ENCODE peak calls at places on chromosomes 5 and 9, in eight cellular contexts. W is stomach; S is CD4-positive, CD25-positive, alpha-beta regulatory T cell; L is psoas muscle; G is naive thymus-derived CD4-positive, alpha-beta T cell; T is GM06990; P is tibial artery; B is fibroblast of lung. U is an unnamed sample. For H3K36me3, the result is how much of the 10 kb centered on the place peaks cover.

GRCh38 chr5:66596791-66597757 is 881 bp downstream of the MAST4 start:
- DNase-seq in W (peak), S (no peak), L (peak), G (no peak), T (peak), P (no peak), B (peak), U (peak)

GRCh38 chr5:143019614-143020515 is 249.7 kb downstream of the ARHGAP26 start:
- DNase-seq in W (no peak), S (peak), L (no peak), G (no peak), T (peak), P (no peak), B (no peak), U (no peak)

GRCh38 chr5:143154495-143155375 is 248.8 kb downstream of the NR3C1 start:
- DNase-seq in W (no peak), S (no peak), L (no peak), G (no peak), T (no peak), P (no peak), B (peak), U (no peak)

GRCh38 chr9:64773491-64773931 is 511.5 kb downstream of the FOXD4L5 start:
- DNase-seq in W (peak), S (no peak), L (no peak), G (no peak), T (peak), P (no peak), B (peak), U (peak)

GRCh38 chr9:120892177-120892747 is 15.3 kb upstream of the PHF19 start:
- DNase-seq in W (no peak), S (peak), L (no peak), G (no peak), T (peak), P (no peak), B (no peak), U (no peak)

GRCh38 chr5:40171971-40172370 is 507.7 kb upstream of the PTGER4 start:
- DNase-seq in W (no peak), S (no peak), L (no peak), G (no peak), T (no peak), P (no peak), B (peak), U (no peak)

GRCh38 chr9:117678882-117679281 is 25.3 kb upstream of the TLR4 start:
- DNase-seq in W (no peak), S (no peak), L (no peak), G (no peak), T (no peak), P (no peak), B (peak), U (no peak)

GRCh38 chr9:104301770-104302169 is 202.3 kb upstream of the OR13F1 start:
- DNase-seq in W (no peak), S (no peak), L (no peak), G (no peak), T (no peak), P (no peak), B (no peak), U (no peak)

GRCh38 chr9:129962889-129963703 is 79.9 kb downstream of the FNBP1 start:
- DNase-seq in W (peak), S (peak), L (no peak), G (peak), T (peak), P (peak), B (peak), U (peak)

GRCh38 chr5:14305045-14305444 is 161.9 kb downstream of the TRIO start:
- DNase-seq in W (no peak), S (no peak), L (no peak), G (no peak), T (no peak), P (no peak), B (peak), U (peak)

GRCh38 chr9:19456996-19457693 is 48.3 kb downstream of the ACER2 start:
- DNase-seq in W (peak), S (peak), L (peak), G (peak), T (peak), P (peak), B (peak), U (peak)

GRCh38 chr5:68376931-68377330 is 161.4 kb downstream of the PIK3R1 start:
- DNase-seq in W (no peak), S (no peak), L (no peak), G (no peak), T (no peak), P (no peak), B (no peak), U (no peak)

GRCh38 chr5:176155882-176156497 is 82.2 kb upstream of the SIMC1 start:
- DNase-seq in W (no peak), S (no peak), L (no peak), G (no peak), T (no peak), P (no peak), B (no peak), U (no peak)

GRCh38 chr9:69785757-69786156 is 25.9 kb upstream of the PTAR1 start:
- DNase-seq in W (no peak), S (no peak), L (no peak), G (no peak), T (no peak), P (no peak), B (peak), U (no peak)

GRCh38 chr5:127196042-127196441 is 94.6 kb upstream of the MEGF10 start:
- DNase-seq in W (no peak), S (no peak), L (no peak), G (no peak), T (no peak), P (no peak), B (no peak), U (no peak)

GRCh38 chr9:106936680-106937079 is 73.7 kb downstream of the ZNF462 start:
- DNase-seq in W (no peak), S (no peak), L (no peak), G (no peak), T (no peak), P (no peak), B (no peak), U (no peak)
- H3K36me3 ChIP-seq in W (under half), S (under half), L (half or more), G (under half), T (under half), P (half or more), B (under half), U (half or more)

GRCh38 chr9:122900791-122901190 is 4.4 kb downstream of the RC3H2 start:
- DNase-seq in W (no peak), S (peak), L (no peak), G (no peak), T (no peak), P (no peak), B (peak), U (no peak)
- H3K4me3 ChIP-seq in W (peak), S (peak), L (peak), G (no peak), T (peak), P (no peak), B (peak), U (no peak)

DNA sequence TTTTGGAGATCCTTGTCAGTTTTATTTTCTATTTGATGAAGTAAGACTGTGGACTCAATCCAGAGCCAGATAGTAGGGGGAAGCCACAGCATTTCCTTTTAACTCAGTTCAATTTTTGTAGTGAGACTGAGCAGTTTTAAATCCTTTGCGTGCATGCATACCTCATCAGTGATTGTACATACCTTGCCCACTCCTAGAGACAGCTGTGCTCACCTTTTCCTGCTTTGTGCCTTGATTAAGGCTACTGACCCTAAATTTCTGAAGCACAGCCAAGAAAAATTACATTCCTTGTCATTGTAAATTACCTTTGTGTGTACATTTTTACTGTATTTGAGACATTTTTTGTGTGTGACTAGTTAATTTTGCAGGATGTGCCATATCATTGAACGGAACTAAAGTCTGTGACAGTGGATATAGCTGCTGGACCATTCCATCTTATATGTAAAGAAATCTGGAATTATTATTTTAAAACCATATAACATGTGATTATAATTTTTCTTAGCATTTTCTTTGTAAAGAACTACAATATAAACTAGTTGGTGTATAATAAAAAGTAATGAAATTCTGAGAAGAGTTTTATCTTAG is 17.8 kb downstream of the DIMT1 start:
- DNase-seq in W (no peak), S (no peak), L (no peak), G (no peak), T (no peak), P (no peak), B (peak), U (no peak)
- H3K36me3 ChIP-seq in W (half or more), S (half or more), L (half or more), G (half or more), T (under half), P (half or more), B (under half), U (half or more)

DNA sequence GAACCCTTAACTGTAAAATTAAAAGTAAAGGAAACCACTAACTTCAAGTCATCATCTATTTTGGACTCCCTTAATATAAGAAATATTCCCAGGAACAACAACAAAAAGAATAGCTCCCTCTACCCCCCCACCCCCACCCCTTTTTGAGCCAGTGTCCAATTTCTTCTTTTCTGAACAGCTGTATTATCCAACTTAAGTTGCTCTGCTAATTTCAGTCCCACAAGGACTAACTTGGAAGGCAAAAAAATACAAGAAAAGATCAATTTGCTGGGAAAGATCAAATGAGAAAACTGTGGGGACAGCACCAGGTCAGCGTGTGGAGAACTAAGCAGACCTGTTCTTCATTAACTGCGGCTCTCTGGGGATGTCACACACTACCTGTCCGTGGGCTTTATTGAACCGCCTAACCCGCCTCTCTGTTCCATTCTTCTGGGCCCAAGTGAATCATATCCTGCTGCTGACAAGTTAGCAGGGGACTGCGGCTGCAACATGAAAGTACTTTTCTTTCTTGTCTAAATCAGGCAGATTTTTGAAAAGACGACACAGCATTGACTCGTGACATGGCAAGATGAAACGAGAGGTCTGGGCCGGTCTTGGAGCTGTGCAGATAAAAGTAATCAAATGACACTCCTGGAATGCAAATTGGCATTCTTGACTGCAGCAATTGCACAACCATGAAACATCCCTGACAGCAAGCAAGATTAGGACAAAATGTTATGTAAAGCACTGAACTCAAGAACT is 2.7 kb downstream of the BNC2 start:
- DNase-seq in W (no peak), S (no peak), L (peak), G (no peak), T (no peak), P (peak), B (peak), U (no peak)
- H3K4me3 ChIP-seq in W (no peak), S (no peak), L (peak), G (no peak), T (no peak), P (peak), B (peak), U (peak)

U was measured in left ventricle myocardium inferior.